ENCODE peak calls at places on chromosomes 3 and 15, in four cellular contexts. One of them, this sample, is unnamed.

GRCh38 chr15:90862964-90863721 is 5.2 kb upstream of the FURIN start:
- DNase-seq in H1: no peak
- DNase-seq in mesendoderm: no peak
- DNase-seq in IMR-90: no peak
- DNase-seq in this sample: peak; percentile 19

GRCh38 chr15:60972866-60973265 is 256.2 kb downstream of the RORA start:
- DNase-seq in mesendoderm: no peak
- DNase-seq in H1: no peak
- DNase-seq in IMR-90: peak; percentile 93
- DNase-seq in this sample: no peak

GRCh38 chr3:64685800-64686445 is 1.9 kb downstream of the ADAMTS9 start:
- DNase-seq in IMR-90: peak; percentile 88
- DNase-seq in mesendoderm: peak; percentile 94
- DNase-seq in H1: peak; percentile 88
- DNase-seq in this sample: peak; percentile 94

GRCh38 chr15:99503411-99503810 is 62.4 kb upstream of the MEF2A start:
- DNase-seq in H1: no peak
- DNase-seq in IMR-90: no peak
- DNase-seq in mesendoderm: no peak
- DNase-seq in this sample: no peak

GRCh38 chr3:177358968-177359600 is 161.8 kb upstream of the TBL1XR1 start:
- DNase-seq in IMR-90: no peak
- DNase-seq in H1: peak; percentile 76
- DNase-seq in mesendoderm: peak; percentile 98
- DNase-seq in this sample: peak; percentile 82

GRCh38 chr3:97680210-97680609 is 84.3 kb upstream of the ARL6 start:
- DNase-seq in H1: no peak
- DNase-seq in mesendoderm: no peak
- DNase-seq in IMR-90: no peak
- DNase-seq in this sample: no peak

GRCh38 chr3:197795200-197795599 is 4.1 kb downstream of the LRCH3 start:
- DNase-seq in IMR-90: peak; percentile 79
- DNase-seq in mesendoderm: no peak
- DNase-seq in H1: no peak
- DNase-seq in this sample: no peak

GRCh38 chr3:128360243-128360642 is 106.4 kb downstream of the DNAJB8 start:
- DNase-seq in H1: no peak
- DNase-seq in mesendoderm: no peak
- DNase-seq in IMR-90: no peak
- DNase-seq in this sample: no peak

GRCh38 chr15:70063992-70064379 is 33.7 kb downstream of the TLE3 start:
- DNase-seq in IMR-90: no peak
- DNase-seq in H1: no peak
- DNase-seq in mesendoderm: no peak
- DNase-seq in this sample: no peak

GRCh38 chr3:149901770-149902169 is 68.9 kb downstream of the PFN2 start:
- DNase-seq in IMR-90: no peak
- DNase-seq in H1: no peak
- DNase-seq in mesendoderm: no peak
- DNase-seq in this sample: no peak

GRCh38 chr15:67144609-67145306 is 79.4 kb downstream of the SMAD3 start:
- DNase-seq in IMR-90: peak; percentile 96
- DNase-seq in mesendoderm: peak; percentile 77
- DNase-seq in H1: no peak
- DNase-seq in this sample: peak; percentile 67

GRCh38 chr3:161854232-161854771 is 357.7 kb downstream of the OTOL1 start:
- DNase-seq in IMR-90: peak; percentile 70
- DNase-seq in H1: peak; percentile 75
- DNase-seq in mesendoderm: peak; percentile 85
- DNase-seq in this sample: peak; percentile 65

GRCh38 chr3:141876381-141876890 is at the start of gene ATP1B3:
- DNase-seq in IMR-90: peak; percentile 78
- DNase-seq in H1: peak; percentile 80
- DNase-seq in mesendoderm: peak; percentile 82
- DNase-seq in this sample: peak; percentile 71

GRCh38 chr3:193391902-193392301 is 13.3 kb upstream of the ATP13A5 start:
- DNase-seq in IMR-90: no peak
- DNase-seq in H1: no peak
- DNase-seq in mesendoderm: peak; percentile 37
- DNase-seq in this sample: no peak

GRCh38 chr3:66618066-66618465 is 117.2 kb upstream of the LRIG1 start:
- DNase-seq in IMR-90: peak; percentile 56
- DNase-seq in H1: no peak
- DNase-seq in mesendoderm: no peak
- DNase-seq in this sample: no peak

GRCh38 chr15:100042558-100042957 is 299.2 kb downstream of the ADAMTS17 start:
- DNase-seq in mesendoderm: no peak
- DNase-seq in IMR-90: peak; percentile 10
- DNase-seq in H1: no peak
- DNase-seq in this sample: no peak

GRCh38 chr3:160374472-160374871 is 24.6 kb downstream of the IFT80 start:
- DNase-seq in mesendoderm: no peak
- DNase-seq in IMR-90: no peak
- DNase-seq in H1: no peak
- DNase-seq in this sample: no peak

GRCh38 chr15:93800805-93801204 is 430.6 kb upstream of the MCTP2 start:
- DNase-seq in H1: no peak
- DNase-seq in IMR-90: no peak
- DNase-seq in mesendoderm: peak; percentile 46
- DNase-seq in this sample: peak; percentile 33

GRCh38 chr3:11185564-11186317 is 31.4 kb downstream of the HRH1 start:
- DNase-seq in H1: no peak
- DNase-seq in mesendoderm: no peak
- DNase-seq in IMR-90: peak; percentile 96
- DNase-seq in this sample: no peak

GRCh38 chr15:84911879-84912660 is 27.6 kb downstream of the SLC28A1 start:
- DNase-seq in H1: no peak
- DNase-seq in IMR-90: peak; percentile 99
- DNase-seq in mesendoderm: no peak
- DNase-seq in this sample: no peak

GRCh38 chr3:58474348-58474911 is 17.5 kb upstream of the KCTD6 start:
- DNase-seq in mesendoderm: no peak
- DNase-seq in IMR-90: no peak
- DNase-seq in H1: no peak
- DNase-seq in this sample: no peak

GRCh38 chr15:38684461-38685000 is 119.9 kb upstream of the RASGRP1 start:
- DNase-seq in H1: no peak
- DNase-seq in IMR-90: no peak
- DNase-seq in mesendoderm: no peak
- DNase-seq in this sample: no peak

GRCh38 chr3:123660900-123661299 is 76.0 kb upstream of the HACD2 start:
- DNase-seq in H1: no peak
- DNase-seq in mesendoderm: no peak
- DNase-seq in IMR-90: peak; percentile 98
- DNase-seq in this sample: no peak

GRCh38 chr15:60611592-60612346 is 132.8 kb upstream of the ICE2 start:
- DNase-seq in mesendoderm: no peak
- DNase-seq in H1: no peak
- DNase-seq in IMR-90: no peak
- DNase-seq in this sample: no peak

GRCh38 chr15:70605606-70606410 is 157.6 kb downstream of the UACA start:
- DNase-seq in mesendoderm: no peak
- DNase-seq in IMR-90: peak; percentile 84
- DNase-seq in H1: no peak
- DNase-seq in this sample: no peak

GRCh38 chr15:75349851-75350588 is 3.2 kb downstream of the NEIL1 start:
- DNase-seq in mesendoderm: no peak
- DNase-seq in IMR-90: no peak
- DNase-seq in H1: no peak
- DNase-seq in this sample: peak; percentile 20

GRCh38 chr15:27495963-27496459 is 525.0 kb downstream of the GABRG3 start:
- DNase-seq in H1: no peak
- DNase-seq in mesendoderm: peak; percentile 15
- DNase-seq in IMR-90: no peak
- DNase-seq in this sample: no peak
- H4K5ac ChIP-seq in H1: no peak overlapping the region
- H4K5ac ChIP-seq in mesendoderm: no peak overlapping the region
- H4K5ac ChIP-seq in IMR-90: no peak overlapping the region
- H4K5ac ChIP-seq in this sample: no peak overlapping the region

DNA sequence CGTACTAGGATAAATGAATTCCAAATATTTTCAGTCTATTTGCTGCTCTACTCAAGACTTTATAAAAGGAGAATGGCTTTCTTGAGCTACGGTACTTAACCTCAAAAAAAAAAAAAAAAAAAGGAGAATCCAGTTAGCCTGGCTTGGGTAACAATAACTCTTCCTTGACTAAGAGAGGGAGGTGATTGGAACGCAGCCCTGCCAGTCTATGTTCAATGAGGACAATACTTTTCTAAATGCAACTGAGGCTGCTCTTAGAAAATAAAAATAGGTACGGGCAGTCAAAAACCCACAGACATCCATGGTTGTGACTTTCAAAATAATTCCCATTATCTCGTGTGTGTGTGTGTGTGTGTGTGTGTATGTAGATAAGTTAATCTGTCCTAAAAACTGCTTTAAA is 661.7 kb upstream of the NAALADL2 start:
- DNase-seq in IMR-90: no peak
- DNase-seq in mesendoderm: no peak
- DNase-seq in H1: no peak
- DNase-seq in this sample: no peak
- H4K5ac ChIP-seq in IMR-90: no peak overlapping the region
- H4K5ac ChIP-seq in mesendoderm: no peak overlapping the region
- H4K5ac ChIP-seq in H1: no peak overlapping the region
- H4K5ac ChIP-seq in this sample: no peak overlapping the region

GRCh38 chr3:42273351-42273750 is 7.4 kb upstream of the CCK start:
- DNase-seq in mesendoderm: no peak
- DNase-seq in IMR-90: no peak
- DNase-seq in H1: no peak
- DNase-seq in this sample: no peak

GRCh38 chr3:42275217-42275616 is 9.2 kb upstream of the CCK start:
- DNase-seq in mesendoderm: no peak
- DNase-seq in H1: no peak
- DNase-seq in IMR-90: no peak
- DNase-seq in this sample: no peak

GRCh38 chr3:42271786-42272185 is 5.8 kb upstream of the CCK start:
- DNase-seq in H1: no peak
- DNase-seq in IMR-90: no peak
- DNase-seq in mesendoderm: no peak
- DNase-seq in this sample: no peak

GRCh38 chr3:42276419-42277132 is 10.6 kb upstream of the CCK start:
- DNase-seq in IMR-90: no peak
- DNase-seq in mesendoderm: no peak
- DNase-seq in H1: no peak
- DNase-seq in this sample: no peak

DNA sequence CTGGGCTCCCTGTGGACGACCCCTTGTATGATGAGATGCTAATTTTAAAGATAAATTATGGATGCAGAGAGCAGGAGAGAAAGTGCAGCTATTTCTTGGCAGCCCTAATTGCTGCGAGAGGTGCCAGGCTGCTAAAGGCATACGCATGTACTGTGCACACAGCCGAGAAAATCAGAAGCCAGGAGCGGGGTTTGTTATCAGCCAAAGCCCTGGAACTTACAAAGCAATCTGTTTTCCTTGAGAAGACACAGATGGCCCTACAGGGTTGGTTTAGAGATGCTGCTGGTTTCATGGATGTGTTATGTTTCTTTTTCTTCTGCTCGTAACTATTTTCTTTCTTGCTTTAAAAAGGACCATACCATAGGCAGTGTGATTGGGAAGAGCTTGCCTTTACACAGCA is 11.7 kb upstream of the CCK start:
- DNase-seq in mesendoderm: no peak
- DNase-seq in H1: no peak
- DNase-seq in IMR-90: no peak
- DNase-seq in this sample: no peak
- H4K5ac ChIP-seq in mesendoderm: no peak overlapping the region
- H4K5ac ChIP-seq in H1: no peak overlapping the region
- H4K5ac ChIP-seq in IMR-90: no peak overlapping the region
- H4K5ac ChIP-seq in this sample: no peak overlapping the region

DNA sequence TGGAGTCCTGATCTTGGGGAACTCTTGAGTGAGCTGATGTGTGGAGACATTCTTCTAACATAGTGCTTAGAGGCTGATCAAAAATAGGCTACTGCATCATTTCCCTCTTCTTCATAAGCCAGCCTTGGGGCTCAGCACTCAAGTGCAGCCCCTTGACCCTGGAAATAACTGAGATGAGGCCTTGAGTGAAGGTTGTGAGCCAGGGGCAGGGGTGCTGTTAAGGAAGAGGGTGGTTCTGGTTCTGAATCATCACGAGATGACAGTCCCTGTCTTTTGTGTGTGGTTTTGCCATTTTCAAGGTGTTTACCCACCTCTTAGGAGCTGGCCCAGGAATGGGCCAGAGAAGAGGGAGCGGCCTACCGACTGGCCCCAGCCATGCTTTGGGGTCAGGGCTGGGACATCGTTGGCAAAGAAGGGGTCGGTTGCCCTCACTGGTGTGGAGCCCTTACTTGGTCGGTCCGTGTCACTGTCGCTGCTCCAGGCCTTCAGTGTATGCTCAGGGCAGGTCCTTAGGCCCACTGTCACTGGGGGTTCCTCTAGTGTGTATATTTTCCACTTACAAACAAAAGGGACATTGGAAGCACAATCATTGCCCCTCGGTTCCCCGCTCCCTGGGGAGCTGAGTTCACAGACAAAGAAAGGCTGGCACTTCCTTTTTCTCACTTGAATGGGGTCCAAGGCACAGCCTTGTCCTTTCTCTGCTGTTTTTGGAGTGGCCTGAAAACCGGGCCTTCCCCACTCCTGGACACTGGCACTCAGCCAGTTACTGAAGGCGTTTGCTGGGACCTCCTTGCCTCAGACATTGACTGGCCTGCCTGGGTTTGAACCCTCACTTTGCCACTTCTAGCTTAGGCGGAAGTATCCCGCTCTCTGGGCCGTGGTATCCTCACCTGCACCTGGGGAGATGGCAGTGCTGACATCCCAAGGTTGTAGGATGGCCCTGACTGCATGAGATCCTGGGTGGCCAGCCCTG is 46.6 kb downstream of the SLC6A6 start:
- DNase-seq in mesendoderm: no peak
- DNase-seq in IMR-90: no peak
- DNase-seq in H1: no peak
- DNase-seq in this sample: no peak
- H4K5ac ChIP-seq in mesendoderm: no peak overlapping the region
- H4K5ac ChIP-seq in IMR-90: no peak overlapping the region
- H4K5ac ChIP-seq in H1: no peak overlapping the region
- H4K5ac ChIP-seq in this sample: no peak overlapping the region

GRCh38 chr3:12961726-12962036 is 111.5 kb downstream of the IQSEC1 start:
- DNase-seq in IMR-90: no peak
- DNase-seq in mesendoderm: no peak
- DNase-seq in H1: no peak
- DNase-seq in this sample: no peak

GRCh38 chr3:12962292-12962691 is 110.9 kb downstream of the IQSEC1 start:
- DNase-seq in H1: no peak
- DNase-seq in IMR-90: no peak
- DNase-seq in mesendoderm: no peak
- DNase-seq in this sample: no peak

GRCh38 chr3:12964713-12965612 is 108.3 kb downstream of the IQSEC1 start:
- DNase-seq in mesendoderm: no peak
- DNase-seq in IMR-90: no peak
- DNase-seq in H1: no peak
- DNase-seq in this sample: no peak

GRCh38 chr3:12963869-12964712 is 109.1 kb downstream of the IQSEC1 start:
- DNase-seq in IMR-90: peak; percentile 43
- DNase-seq in H1: no peak
- DNase-seq in mesendoderm: no peak
- DNase-seq in this sample: no peak

GRCh38 chr3:12963184-12963868 is 109.9 kb downstream of the IQSEC1 start:
- DNase-seq in IMR-90: no peak
- DNase-seq in H1: no peak
- DNase-seq in mesendoderm: no peak
- DNase-seq in this sample: no peak
- H4K5ac ChIP-seq in IMR-90: no peak overlapping the region
- H4K5ac ChIP-seq in H1: no peak overlapping the region
- H4K5ac ChIP-seq in mesendoderm: no peak overlapping the region
- H4K5ac ChIP-seq in this sample: no peak overlapping the region